ENCODE peak calls at places on chromosomes 5 and 9, in five cellular contexts. W is globus pallidus, J is dorsolateral prefrontal cortex, K is NCI-H345, Z is lower leg skin. O is an unnamed sample.

GRCh38 chr5:120538149-120538548 is 74.0 kb downstream of the PRR16 start:
- DNase-seq in W (no peak), J (no peak), K (no peak), Z (no peak), O (no peak)

GRCh38 chr5:21783079-21783478 is 1070.1 kb downstream of the CDH12 start:
- DNase-seq in W (no peak), J (no peak), K (no peak), Z (no peak), O (no peak)

GRCh38 chr5:176350416-176350815 is 11.1 kb downstream of the KIAA1191 start:
- DNase-seq in W (no peak), J (no peak), K (no peak), Z (no peak), O (no peak)

GRCh38 chr5:149857499-149857898 is 87.1 kb downstream of the PDE6A start:
- DNase-seq in W (peak), J (no peak), K (peak), Z (peak), O (no peak)

GRCh38 chr5:126995039-126995438 is 35.3 kb downstream of the MARCHF3 start:
- DNase-seq in W (no peak), J (no peak), K (no peak), Z (no peak), O (no peak)

GRCh38 chr5:25181249-25181648 is 536.5 kb upstream of the CDH10 start:
- DNase-seq in W (no peak), J (no peak), K (no peak), Z (no peak), O (no peak)

GRCh38 chr9:137015540-137015930 is 12.5 kb downstream of the ABCA2 start:
- DNase-seq in W (no peak), J (no peak), K (no peak), Z (no peak), O (no peak)

GRCh38 chr9:2087500-2088313 is 72.6 kb downstream of the SMARCA2 start:
- DNase-seq in W (peak), J (no peak), K (peak), Z (no peak), O (no peak)

GRCh38 chr5:44365351-44365750 is 23.9 kb downstream of the FGF10 start:
- DNase-seq in W (no peak), J (no peak), K (no peak), Z (no peak), O (no peak)

GRCh38 chr5:131396015-131396414 is 132.2 kb downstream of the CDC42SE2 start:
- DNase-seq in W (no peak), J (no peak), K (no peak), Z (no peak), O (no peak)

GRCh38 chr5:33023649-33024048 is 312.5 kb downstream of the NPR3 start:
- DNase-seq in W (no peak), J (no peak), K (no peak), Z (no peak), O (no peak)

GRCh38 chr5:78597068-78597857 is 51.3 kb downstream of the LHFPL2 start:
- DNase-seq in W (no peak), J (no peak), K (no peak), Z (no peak), O (no peak)

O was measured in cardiac septum.